ENCODE peak calls at places on chromosomes 11 and 22, in nine cellular contexts. G is NCI-H2107, H is A172, B is nucleus accumbens, N is cardiac fibroblast, A is suprapubic skin, D is EL, M is psoas muscle, C is NCI-H1105. J is an unnamed sample.

GRCh38 chr11:93020248-93021088 is 51.0 kb downstream of the MTNR1B start:
- DNase-seq in G (no peak), H (peak), B (no peak), N (peak), A (no peak), D (peak), M (no peak), C (peak), J (peak)

GRCh38 chr11:36164522-36165250 is 124.5 kb downstream of the COMMD9 start:
- DNase-seq in G (no peak), H (no peak), B (no peak), N (peak), A (no peak), D (peak), M (no peak), C (no peak), J (no peak)

GRCh38 chr11:3824714-3825472 is 15.9 kb downstream of the RHOG start:
- DNase-seq in G (no peak), H (no peak), B (peak), N (peak), A (no peak), D (peak), M (peak), C (peak), J (peak)

GRCh38 chr11:96001037-96001436 is 77.1 kb upstream of the MTMR2 start:
- DNase-seq in G (no peak), H (no peak), B (peak), N (peak), A (peak), D (no peak), M (peak), C (no peak), J (no peak)

GRCh38 chr11:21567628-21568290 is 625.1 kb upstream of the ANO5 start:
- DNase-seq in G (no peak), H (no peak), B (no peak), N (no peak), A (no peak), D (no peak), M (no peak), C (no peak), J (no peak)

GRCh38 chr11:2450321-2451041 is 5.7 kb downstream of the KCNQ1 start:
- DNase-seq in G (no peak), H (no peak), B (no peak), N (no peak), A (peak), D (no peak), M (no peak), C (no peak), J (no peak)

GRCh38 chr11:45798793-45799441 is 6.0 kb upstream of the SLC35C1 start:
- DNase-seq in G (no peak), H (no peak), B (no peak), N (no peak), A (no peak), D (no peak), M (no peak), C (peak), J (peak)

GRCh38 chr11:79461144-79461543 is 20.3 kb upstream of the TENM4 start:
- DNase-seq in G (no peak), H (peak), B (no peak), N (peak), A (no peak), D (peak), M (no peak), C (peak), J (peak)

GRCh38 chr22:27086728-27087450 is 429.5 kb downstream of the MIAT start:
- DNase-seq in G (no peak), H (no peak), B (no peak), N (no peak), A (no peak), D (no peak), M (no peak), C (no peak), J (no peak)

GRCh38 chr11:95692526-95693270 is 96.9 kb downstream of the FAM76B start:
- DNase-seq in G (no peak), H (no peak), B (no peak), N (peak), A (no peak), D (no peak), M (no peak), C (no peak), J (no peak)

GRCh38 chr11:116284930-116285329 is 487.9 kb downstream of the BUD13 start:
- DNase-seq in G (no peak), H (no peak), B (no peak), N (no peak), A (no peak), D (no peak), M (no peak), C (peak), J (no peak)

GRCh38 chr11:95788921-95789505 is 569 bp downstream of the FAM76B start:
- DNase-seq in G (no peak), H (peak), B (peak), N (peak), A (no peak), D (peak), M (no peak), C (peak), J (peak)

GRCh38 chr11:34243620-34244493 is 114.0 kb downstream of the ABTB2 start:
- DNase-seq in G (no peak), H (peak), B (no peak), N (peak), A (no peak), D (peak), M (no peak), C (no peak), J (peak)

GRCh38 chr11:93501856-93502255 is 41.3 kb downstream of the SMCO4 start:
- DNase-seq in G (no peak), H (no peak), B (no peak), N (no peak), A (no peak), D (no peak), M (no peak), C (no peak), J (no peak)

GRCh38 chr11:66221726-66222236 is 46.7 kb upstream of the RAB1B start:
- DNase-seq in G (no peak), H (no peak), B (no peak), N (peak), A (peak), D (peak), M (no peak), C (no peak), J (no peak)

J was measured in H4.